ENCODE peak calls at places on chromosomes 3 and 15, in five cellular contexts. H, A, K, F and C are unnamed samples.

GRCh38 chr3:45092132-45093031 is 53.8 kb downstream of the CDCP1 start:
- DNase-seq in H (no peak), A (no peak), K (peak; percentile 93), F (peak; percentile 71), C (no peak)

GRCh38 chr3:59731909-59732308 is 682.1 kb upstream of the CFAP20DC start:
- DNase-seq in H (no peak), A (no peak), K (no peak), F (no peak), C (no peak)

GRCh38 chr3:196357905-196358304 is 19.7 kb upstream of the TM4SF19 start:
- DNase-seq in H (no peak), A (no peak), K (no peak), F (no peak), C (no peak)

GRCh38 chr3:21551019-21551418 is 200.0 kb downstream of the ZNF385D start:
- DNase-seq in H (no peak), A (no peak), K (no peak), F (no peak), C (no peak)

GRCh38 chr3:146142757-146143156 is 18.2 kb downstream of the PLOD2 start:
- DNase-seq in H (no peak), A (no peak), K (peak; percentile 89), F (no peak), C (no peak)

GRCh38 chr15:70473623-70474366 is 289.6 kb downstream of the UACA start:
- DNase-seq in H (no peak), A (no peak), K (no peak), F (no peak), C (no peak)

GRCh38 chr3:42736531-42736930 is 33.9 kb upstream of the HHATL start:
- DNase-seq in H (no peak), A (no peak), K (no peak), F (no peak), C (peak; percentile 25)

GRCh38 chr15:60745469-60745971 is 266.6 kb upstream of the ICE2 start:
- DNase-seq in H (no peak), A (no peak), K (peak; percentile 52), F (no peak), C (no peak)

GRCh38 chr15:101676965-101677364 is 24.8 kb upstream of the TM2D3 start:
- DNase-seq in H (no peak), A (no peak), K (peak; percentile 73), F (no peak), C (no peak)

GRCh38 chr3:111218615-111219014 is 147.0 kb downstream of the NECTIN3 start:
- DNase-seq in H (no peak), A (no peak), K (no peak), F (no peak), C (no peak)
- H2BK12ac ChIP-seq in H (no peak overlapping the region), A (no peak overlapping the region), K (no peak overlapping the region), F (no peak overlapping the region), C (no peak overlapping the region)

DNA sequence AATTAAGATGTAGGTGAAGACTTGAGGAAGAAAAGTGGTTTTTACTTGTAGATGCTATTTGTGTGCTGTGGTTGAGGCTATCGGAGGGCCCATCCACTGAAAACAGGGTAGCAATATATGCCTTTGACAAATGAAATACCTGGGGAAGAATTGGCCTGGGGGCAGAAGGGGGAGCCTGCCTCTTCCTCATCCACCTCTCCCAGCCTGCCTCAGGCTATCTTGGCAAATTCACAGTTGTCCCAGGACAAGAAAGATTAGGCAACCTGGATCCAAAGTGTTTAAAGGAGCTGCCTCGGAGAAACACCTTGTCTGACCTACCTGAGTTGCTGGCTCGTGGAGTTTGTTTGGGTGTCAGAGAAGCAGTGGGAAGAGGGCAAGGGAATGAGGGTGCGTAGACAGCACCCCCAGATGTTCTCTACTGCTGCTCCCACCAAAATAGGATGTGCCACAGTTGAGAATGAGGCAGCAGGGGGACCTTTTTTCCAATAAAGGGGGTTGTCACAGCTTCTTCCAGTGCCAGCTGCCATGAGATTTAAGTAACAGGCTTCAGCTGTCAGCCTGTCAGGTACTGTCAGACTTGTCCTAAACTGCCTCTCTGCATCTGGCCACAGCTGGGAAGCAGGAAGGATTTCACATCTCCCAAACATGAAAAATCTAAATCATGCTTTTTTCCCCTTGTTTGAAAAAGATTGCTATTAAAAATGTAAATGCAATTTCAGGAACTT is 9.2 kb downstream of the PLEKHO2 start:
- DNase-seq in H (no peak), A (no peak), K (no peak), F (peak; percentile 83), C (peak; percentile 26)
- H3K4ac ChIP-seq in H (no peak overlapping the region), A (no peak overlapping the region), K (no peak overlapping the region), F (no peak overlapping the region), C (no peak overlapping the region)

GRCh38 chr3:68620211-68620610 is 312.1 kb downstream of the TAFA4 start:
- DNase-seq in H (no peak), A (no peak), K (no peak), F (no peak), C (no peak)
- H4K91ac ChIP-seq in H (no peak overlapping the region), A (no peak overlapping the region), K (no peak overlapping the region), F (no peak overlapping the region), C (no peak overlapping the region)

GRCh38 chr3:52026016-52026415 is 30.3 kb upstream of the RPL29 start:
- DNase-seq in H (no peak), A (no peak), K (no peak), F (no peak), C (no peak)

GRCh38 chr3:52029053-52029452 is 27.3 kb downstream of the DUSP7 start:
- DNase-seq in H (no peak), A (no peak), K (no peak), F (peak; percentile 65), C (no peak)

GRCh38 chr3:52030725-52031330 is 25.5 kb downstream of the DUSP7 start:
- DNase-seq in H (no peak), A (no peak), K (no peak), F (no peak), C (no peak)

GRCh38 chr3:52029535-52029934 is 26.8 kb downstream of the DUSP7 start:
- DNase-seq in H (no peak), A (no peak), K (no peak), F (no peak), C (no peak)

DNA sequence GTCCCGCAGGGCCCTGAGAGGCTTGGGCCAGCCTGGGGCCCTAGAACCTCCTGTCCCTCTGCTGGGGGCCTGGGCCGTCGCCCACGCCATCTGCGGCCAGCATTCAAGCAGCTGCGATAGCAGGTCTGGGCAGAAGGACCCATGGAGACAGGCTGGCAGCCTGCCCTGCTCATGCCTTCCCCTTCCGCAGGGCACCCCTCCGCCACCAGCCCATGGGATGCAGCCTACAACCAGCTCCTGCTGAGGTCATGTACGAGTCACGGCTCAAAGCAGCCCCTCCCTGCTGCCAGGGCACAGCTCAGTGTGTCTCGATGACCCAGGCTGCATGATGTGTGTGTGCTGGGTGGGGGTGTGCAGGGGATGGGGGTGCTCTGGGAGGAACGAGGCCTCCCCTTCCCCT is 27.8 kb downstream of the DUSP7 start:
- DNase-seq in H (no peak), A (no peak), K (no peak), F (no peak), C (no peak)
- H2BK12ac ChIP-seq in H (peak overlapping the region; percentile 93), A (peak overlapping the region; percentile 27), K (no peak overlapping the region), F (no peak overlapping the region), C (no peak overlapping the region)